ENCODE peak calls at places on chromosomes 1 and 21, in seven cellular contexts. A, V, Q, M, T, H and F are unnamed samples.

GRCh38 chr21:42433946-42434551 is 30.3 kb downstream of the UBASH3A start:
- DNase-seq in A (peak), V (no peak), Q (no peak), M (no peak), T (no peak), H (no peak), F (no peak)

GRCh38 chr1:152185544-152186391 is 26.7 kb upstream of the RPTN start:
- DNase-seq in A (peak), V (no peak), Q (no peak), M (no peak), T (peak), H (no peak), F (peak)

GRCh38 chr1:234627009-234627950 is 17.3 kb upstream of the IRF2BP2 start:
- DNase-seq in A (no peak), V (no peak), Q (no peak), M (no peak), T (peak), H (no peak), F (no peak)

GRCh38 chr21:25638634-25639166 is 358 bp upstream of the JAM2 start:
- DNase-seq in A (no peak), V (peak), Q (no peak), M (no peak), T (no peak), H (no peak), F (no peak)

GRCh38 chr1:33094971-33095604 is 14.1 kb downstream of the AZIN2 start:
- DNase-seq in A (peak), V (no peak), Q (peak), M (peak), T (peak), H (peak), F (no peak)

GRCh38 chr1:115266729-115267421 is 71.2 kb downstream of the NGF start:
- DNase-seq in A (no peak), V (no peak), Q (no peak), M (no peak), T (no peak), H (no peak), F (no peak)

GRCh38 chr1:243890576-243890975 is 40.5 kb upstream of the AKT3 start:
- DNase-seq in A (no peak), V (no peak), Q (no peak), M (no peak), T (no peak), H (no peak), F (no peak)

GRCh38 chr1:164834641-164835040 is 275.7 kb downstream of the PBX1 start:
- DNase-seq in A (no peak), V (no peak), Q (no peak), M (no peak), T (no peak), H (no peak), F (no peak)

GRCh38 chr1:224784606-224785328 is 144.7 kb upstream of the DNAH14 start:
- DNase-seq in A (no peak), V (no peak), Q (no peak), M (no peak), T (no peak), H (no peak), F (peak)

GRCh38 chr1:183079697-183080096 is 56.5 kb downstream of the LAMC1 start:
- DNase-seq in A (no peak), V (no peak), Q (no peak), M (no peak), T (no peak), H (no peak), F (no peak)

GRCh38 chr1:48776400-48777218 is at the start of gene BEND5:
- DNase-seq in A (no peak), V (no peak), Q (peak), M (peak), T (no peak), H (peak), F (no peak)

GRCh38 chr1:248704556-248704955 is 2.0 kb upstream of the OR14I1 start:
- DNase-seq in A (no peak), V (no peak), Q (no peak), M (no peak), T (no peak), H (no peak), F (no peak)

GRCh38 chr1:31344503-31344902 is 28.4 kb downstream of the FABP3 start:
- DNase-seq in A (no peak), V (no peak), Q (no peak), M (no peak), T (no peak), H (no peak), F (no peak)

GRCh38 chr1:147526501-147526900 is 14.8 kb upstream of the BCL9 start:
- DNase-seq in A (no peak), V (no peak), Q (no peak), M (no peak), T (no peak), H (no peak), F (no peak)

GRCh38 chr1:66375125-66375524 is 158.8 kb upstream of the SGIP1 start:
- DNase-seq in A (no peak), V (no peak), Q (no peak), M (no peak), T (no peak), H (no peak), F (no peak)

GRCh38 chr1:66542811-66543767 is 9.1 kb downstream of the SGIP1 start:
- DNase-seq in A (no peak), V (no peak), Q (peak), M (no peak), T (peak), H (peak), F (no peak)

GRCh38 chr1:172254521-172255222 is 165.8 kb upstream of the C1orf105 start:
- DNase-seq in A (no peak), V (no peak), Q (no peak), M (no peak), T (no peak), H (no peak), F (peak)

GRCh38 chr1:35181790-35182455 is 11.0 kb downstream of the SFPQ start:
- DNase-seq in A (no peak), V (no peak), Q (no peak), M (no peak), T (no peak), H (no peak), F (no peak)

GRCh38 chr1:35180776-35181374 is 12.1 kb downstream of the SFPQ start:
- DNase-seq in A (peak), V (no peak), Q (no peak), M (no peak), T (no peak), H (no peak), F (no peak)

GRCh38 chr1:35178295-35178695 is 14.7 kb downstream of the SFPQ start:
- DNase-seq in A (no peak), V (no peak), Q (no peak), M (no peak), T (no peak), H (no peak), F (no peak)

GRCh38 chr1:35178874-35179380 is 14.0 kb downstream of the SFPQ start:
- DNase-seq in A (no peak), V (no peak), Q (no peak), M (no peak), T (peak), H (no peak), F (no peak)

DNA sequence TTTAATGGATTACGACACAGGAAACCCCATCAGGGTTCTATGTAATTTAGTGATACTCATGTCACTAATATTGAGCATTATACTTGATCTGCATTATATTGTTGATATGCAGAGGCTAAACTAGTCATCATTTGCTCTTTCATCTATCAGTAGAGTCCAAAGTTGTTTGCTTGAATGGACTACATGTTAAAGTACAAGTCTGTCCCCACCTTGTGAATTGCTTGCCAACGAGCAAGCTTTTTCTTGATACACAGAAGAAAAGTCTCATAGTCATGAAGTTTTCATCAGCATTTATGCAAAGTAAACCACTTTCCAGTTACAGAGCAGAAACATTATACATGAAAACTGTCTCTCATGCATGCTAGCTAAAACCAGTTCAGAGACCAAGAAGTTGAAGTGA is 13.1 kb downstream of the SFPQ start:
- DNase-seq in A (no peak), V (no peak), Q (no peak), M (no peak), T (no peak), H (no peak), F (no peak)
- TF ChIP-seq POLR2A in A (peak), V (no peak), Q (no peak), M (no peak), T (no peak), H (no peak), F (no peak)

GRCh38 chr1:12069616-12070244 is 6.6 kb downstream of the TNFRSF8 start:
- DNase-seq in A (no peak), V (no peak), Q (no peak), M (no peak), T (no peak), H (no peak), F (no peak)

GRCh38 chr1:12064073-12064969 is 1.2 kb downstream of the TNFRSF8 start:
- DNase-seq in A (no peak), V (no peak), Q (no peak), M (no peak), T (no peak), H (no peak), F (no peak)

GRCh38 chr1:12071892-12072291 is 8.8 kb downstream of the TNFRSF8 start:
- DNase-seq in A (no peak), V (no peak), Q (no peak), M (no peak), T (no peak), H (no peak), F (no peak)

GRCh38 chr1:12065872-12066271 is 2.8 kb downstream of the TNFRSF8 start:
- DNase-seq in A (no peak), V (no peak), Q (no peak), M (no peak), T (no peak), H (no peak), F (no peak)

GRCh38 chr1:12067900-12068821 is 5.1 kb downstream of the TNFRSF8 start:
- DNase-seq in A (peak), V (peak), Q (peak), M (no peak), T (no peak), H (no peak), F (peak)
- TF ChIP-seq POLR2A in A (no peak), V (peak), Q (no peak), M (no peak), T (no peak), H (no peak), F (no peak)

DNA sequence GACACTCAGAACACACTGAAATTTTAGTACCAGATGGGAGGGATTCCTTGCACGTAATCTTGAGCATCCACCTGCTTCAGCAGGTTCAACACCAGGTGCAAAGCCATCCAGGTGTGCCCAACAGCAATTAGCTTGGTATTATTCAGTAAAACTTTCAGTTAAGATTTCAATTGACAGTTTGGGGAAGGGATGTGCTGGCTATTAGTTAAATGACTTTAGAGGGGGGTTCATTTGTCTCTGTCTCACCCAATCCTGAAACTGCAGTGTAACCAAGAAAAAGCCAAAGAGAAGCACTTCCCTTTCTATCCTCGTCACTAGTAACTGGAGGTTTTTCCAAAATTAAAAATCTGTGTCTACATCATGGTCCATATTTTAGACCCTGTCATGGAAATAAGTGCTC is 90.9 kb downstream of the PIK3R3 start:
- DNase-seq in A (no peak), V (no peak), Q (no peak), M (no peak), T (no peak), H (no peak), F (no peak)
- TF ChIP-seq POLR2A in A (no peak), V (no peak), Q (no peak), M (no peak), T (no peak), H (no peak), F (no peak)

GRCh38 chr1:21240706-21241105 is 49.6 kb downstream of the ECE1 start:
- DNase-seq in A (no peak), V (no peak), Q (no peak), M (no peak), T (no peak), H (no peak), F (no peak)

GRCh38 chr1:21237386-21238088 is 52.7 kb downstream of the ECE1 start:
- DNase-seq in A (no peak), V (no peak), Q (no peak), M (no peak), T (no peak), H (no peak), F (no peak)

GRCh38 chr1:21238141-21238800 is 52.0 kb downstream of the ECE1 start:
- DNase-seq in A (no peak), V (no peak), Q (no peak), M (no peak), T (no peak), H (no peak), F (peak)

GRCh38 chr1:21241761-21242581 is 48.3 kb downstream of the ECE1 start:
- DNase-seq in A (no peak), V (no peak), Q (no peak), M (no peak), T (no peak), H (no peak), F (no peak)

GRCh38 chr1:21239181-21239580 is 51.1 kb downstream of the ECE1 start:
- DNase-seq in A (no peak), V (no peak), Q (no peak), M (no peak), T (no peak), H (no peak), F (no peak)
- TF ChIP-seq POLR2A in A (no peak), V (no peak), Q (no peak), M (no peak), T (no peak), H (no peak), F (no peak)